ENCODE peak calls at places on chromosomes 12 and 14, in nine cellular contexts. Q, R, B, C, J, S, G, U and T are unnamed samples.

GRCh38 chr12:43884683-43885410 is 49.0 kb downstream of the TMEM117 start:
- DNase-seq in S (no peak), B (no peak), R (no peak), J (no peak), C (no peak), Q (no peak), U (peak), G (no peak), T (no peak)

GRCh38 chr12:9721394-9722092 is 11.4 kb downstream of the CLECL1 start:
- DNase-seq in S (no peak), U (no peak), G (no peak), J (peak), Q (peak), B (no peak), C (peak), R (no peak), T (no peak)

GRCh38 chr12:26092706-26093105 is 32.1 kb downstream of the BHLHE41 start:
- DNase-seq in C (no peak), B (no peak), U (no peak), J (no peak), Q (no peak), R (no peak), G (no peak), S (no peak), T (no peak)

GRCh38 chr12:101490286-101490920 is 15.3 kb downstream of the SPIC start:
- DNase-seq in C (no peak), U (peak), J (peak), R (peak), G (no peak), B (peak), Q (no peak), S (no peak), T (no peak)

GRCh38 chr14:69996197-69996596 is 117.0 kb downstream of the SMOC1 start:
- DNase-seq in S (no peak), C (no peak), J (no peak), G (no peak), U (no peak), Q (no peak), B (no peak), R (no peak), T (no peak)

GRCh38 chr14:105059035-105059916 is 6.0 kb downstream of the GPR132 start:
- DNase-seq in S (no peak), Q (no peak), R (no peak), J (no peak), C (no peak), B (peak), U (no peak), G (no peak), T (no peak)

GRCh38 chr12:116135209-116135930 is 142.1 kb downstream of the MED13L start:
- DNase-seq in J (peak), Q (no peak), S (no peak), R (no peak), G (no peak), C (peak), B (no peak), U (no peak), T (no peak)

GRCh38 chr12:41185946-41186345 is 2.2 kb upstream of the PDZRN4 start:
- DNase-seq in B (no peak), S (no peak), J (no peak), U (no peak), Q (no peak), C (no peak), R (no peak), G (no peak), T (no peak)

GRCh38 chr12:106345739-106346138 is 11.8 kb upstream of the POLR3B start:
- DNase-seq in B (no peak), U (peak), G (no peak), S (no peak), Q (no peak), R (peak), C (peak), J (peak), T (no peak)

GRCh38 chr12:131487379-131488129 is 223.3 kb upstream of the SFSWAP start:
- DNase-seq in G (no peak), R (no peak), C (no peak), B (no peak), S (no peak), U (no peak), Q (no peak), J (no peak), T (no peak)

GRCh38 chr12:52530366-52530765 is 10.2 kb upstream of the KRT5 start:
- DNase-seq in Q (no peak), U (no peak), C (no peak), B (no peak), S (no peak), G (no peak), R (no peak), J (no peak), T (no peak)

GRCh38 chr14:70515796-70516195 is 19.0 kb downstream of the ADAM20 start:
- DNase-seq in S (no peak), U (no peak), J (no peak), G (no peak), B (no peak), Q (no peak), C (no peak), R (no peak), T (no peak)

GRCh38 chr12:62400135-62400534 is 66.5 kb upstream of the MON2 start:
- DNase-seq in R (no peak), U (no peak), S (no peak), Q (no peak), B (no peak), J (no peak), C (no peak), G (no peak), T (no peak)

GRCh38 chr12:51954465-51955361 is 3.2 kb downstream of the ACVR1B start:
- DNase-seq in C (no peak), Q (no peak), R (peak), S (no peak), U (peak), G (no peak), B (no peak), J (peak), T (no peak)

GRCh38 chr14:77541905-77542304 is 43.3 kb upstream of the ISM2 start:
- DNase-seq in G (no peak), Q (no peak), R (no peak), U (no peak), B (no peak), C (no peak), J (no peak), S (no peak), T (no peak)

GRCh38 chr14:106417224-106418049 is 891.1 kb downstream of the TMEM121 start:
- DNase-seq in C (no peak), B (peak), U (no peak), G (no peak), R (peak), Q (peak), S (no peak), J (peak), T (no peak)

GRCh38 chr12:76024942-76025600 is 6.5 kb downstream of the PHLDA1 start:
- DNase-seq in G (no peak), R (no peak), S (no peak), U (no peak), C (peak), Q (no peak), B (no peak), J (no peak), T (no peak)

GRCh38 chr12:102172436-102172835 is 25.2 kb downstream of the PMCH start:
- DNase-seq in U (no peak), S (no peak), R (no peak), J (no peak), G (no peak), C (peak), Q (no peak), B (no peak), T (no peak)

GRCh38 chr12:23640754-23641153 is 308.7 kb downstream of the SOX5 start:
- DNase-seq in B (no peak), R (no peak), U (no peak), Q (no peak), J (no peak), C (no peak), G (no peak), S (no peak), T (no peak)

GRCh38 chr12:12265571-12266388 is 1.1 kb downstream of the LRP6 start:
- DNase-seq in Q (no peak), B (no peak), G (no peak), U (peak), S (no peak), R (no peak), J (no peak), C (peak), T (no peak)

GRCh38 chr12:79982371-79983062 is 47.6 kb upstream of the PPP1R12A start:
- DNase-seq in B (no peak), J (no peak), Q (no peak), C (no peak), S (no peak), R (no peak), U (no peak), G (no peak), T (no peak)

GRCh38 chr14:99271288-99271941 is 582 bp downstream of the BCL11B start:
- DNase-seq in B (no peak), C (no peak), G (peak), U (no peak), Q (no peak), S (no peak), J (no peak), R (no peak), T (no peak)

GRCh38 chr14:99272669-99273024 is 650 bp upstream of the BCL11B start:
- DNase-seq in C (no peak), S (no peak), J (no peak), U (no peak), Q (no peak), G (no peak), R (no peak), B (no peak), T (no peak)

GRCh38 chr14:99270491-99271287 is 1.3 kb downstream of the BCL11B start:
- DNase-seq in Q (no peak), C (no peak), S (no peak), G (peak), B (peak), U (no peak), R (no peak), J (no peak), T (no peak)

GRCh38 chr14:99273025-99273723 is 1.2 kb upstream of the BCL11B start:
- DNase-seq in C (peak), G (peak), Q (no peak), J (peak), B (peak), U (no peak), S (no peak), R (peak), T (no peak)

DNA sequence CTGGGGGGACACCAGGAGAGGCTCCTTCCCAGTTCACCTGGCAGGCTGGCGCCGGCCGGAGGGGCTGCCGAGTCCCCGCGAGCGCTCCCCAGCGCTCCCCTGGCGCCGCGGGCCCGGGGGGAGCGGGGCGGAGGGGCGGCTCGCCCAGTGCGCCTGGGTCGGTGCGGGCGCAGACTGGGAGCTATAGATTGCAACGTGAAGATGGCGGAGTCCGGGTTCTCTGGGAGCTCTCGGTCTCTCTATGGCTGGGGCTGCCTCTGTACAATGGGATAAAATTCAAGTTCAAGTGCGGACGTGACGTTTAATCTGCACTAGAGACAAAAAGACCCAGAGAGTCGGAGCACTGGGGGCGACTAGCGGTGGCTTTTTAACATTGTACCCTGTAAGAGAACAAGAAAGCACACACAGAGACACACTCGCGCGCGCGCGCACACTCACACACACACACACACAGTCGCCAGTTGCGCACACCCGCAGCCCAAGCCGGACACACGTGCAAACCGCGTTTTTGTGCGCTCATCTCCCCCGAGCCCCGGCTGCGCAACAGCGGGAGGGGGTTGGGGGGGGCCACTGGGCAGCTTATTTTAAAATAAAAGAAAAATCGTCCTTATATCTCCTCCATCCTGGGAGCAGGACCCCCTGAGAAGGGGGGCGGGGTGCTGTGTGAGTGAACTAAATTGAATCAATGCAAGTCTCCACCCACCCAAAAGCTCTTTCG is at the start of gene BCL11B:
- DNase-seq in Q (peak), R (peak), G (peak), C (peak), J (peak), U (peak), S (no peak), B (peak), T (no peak)
- TF ChIP-seq POLR2AphosphoS5 in Q (no peak), R (peak), G (no peak), C (no peak), J (no peak), U (peak), S (no peak), B (no peak), T (no peak)

GRCh38 chr12:108333898-108334699 is 5.0 kb downstream of the CMKLR1 start:
- DNase-seq in U (no peak), R (no peak), Q (peak), J (no peak), G (no peak), B (no peak), C (peak), S (no peak), T (no peak)

GRCh38 chr12:108340037-108340436 is 926 bp upstream of the CMKLR1 start:
- DNase-seq in G (no peak), J (no peak), B (no peak), U (no peak), R (no peak), S (no peak), C (no peak), Q (no peak), T (no peak)

GRCh38 chr12:108335349-108336119 is 3.6 kb downstream of the CMKLR1 start:
- DNase-seq in R (no peak), G (no peak), C (no peak), Q (peak), S (no peak), B (no peak), J (no peak), U (no peak), T (no peak)

GRCh38 chr12:108338915-108339657 is at the start of gene CMKLR1:
- DNase-seq in S (no peak), C (no peak), G (no peak), B (peak), R (no peak), U (no peak), Q (no peak), J (no peak), T (peak)

DNA sequence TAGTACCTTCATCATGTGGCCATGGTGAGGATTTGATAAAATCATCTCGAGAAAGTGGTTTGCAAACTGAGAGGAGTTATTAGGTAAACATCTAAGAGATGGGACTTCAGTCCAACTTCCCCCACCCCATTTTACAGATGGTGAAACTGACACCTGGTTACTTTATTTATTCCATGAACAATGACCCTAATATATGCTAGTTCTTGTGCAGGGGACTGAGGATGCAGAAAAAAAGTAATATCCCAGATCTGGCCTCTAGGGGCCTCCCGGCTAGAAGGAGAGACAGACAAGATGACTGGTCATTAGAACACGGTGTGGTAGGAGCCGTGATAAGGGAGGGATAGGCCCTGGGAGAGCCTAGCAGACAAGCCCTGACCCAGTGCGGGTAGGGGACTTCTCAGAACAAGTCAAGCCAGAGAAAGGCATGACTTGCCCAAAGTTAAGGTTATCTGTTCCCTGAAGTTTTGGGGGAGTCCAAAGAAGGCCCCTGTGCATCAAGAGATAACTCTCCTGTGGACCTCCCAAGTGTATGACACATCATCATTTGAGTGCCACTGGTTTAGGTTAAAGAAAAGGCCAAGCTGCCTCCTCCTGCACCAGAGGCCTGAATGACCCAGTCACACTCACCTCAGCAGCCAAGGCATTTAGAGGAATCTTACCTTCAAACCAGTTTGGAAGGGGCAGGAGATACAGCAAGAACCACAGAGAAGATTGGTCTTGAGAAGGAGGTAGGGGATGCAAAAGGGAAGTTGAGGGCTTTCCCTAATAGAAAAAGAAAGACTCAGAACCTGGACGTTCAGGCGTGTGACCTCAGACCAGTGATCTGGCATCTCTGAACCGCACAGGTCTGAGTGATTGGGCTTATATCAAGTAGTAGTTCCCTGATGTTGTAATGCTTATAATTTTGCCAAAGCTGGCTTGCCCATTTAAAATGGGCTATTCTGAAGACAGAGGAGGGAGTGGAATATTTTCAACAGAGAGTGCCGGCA is 1.6 kb downstream of the CMKLR1 start:
- DNase-seq in U (no peak), Q (no peak), S (no peak), C (peak), B (peak), G (no peak), J (peak), R (no peak), T (no peak)
- H3K4me3 ChIP-seq in U (no peak), Q (no peak), S (peak), C (no peak), B (no peak), G (peak), J (no peak), R (no peak), T (peak)

DNA sequence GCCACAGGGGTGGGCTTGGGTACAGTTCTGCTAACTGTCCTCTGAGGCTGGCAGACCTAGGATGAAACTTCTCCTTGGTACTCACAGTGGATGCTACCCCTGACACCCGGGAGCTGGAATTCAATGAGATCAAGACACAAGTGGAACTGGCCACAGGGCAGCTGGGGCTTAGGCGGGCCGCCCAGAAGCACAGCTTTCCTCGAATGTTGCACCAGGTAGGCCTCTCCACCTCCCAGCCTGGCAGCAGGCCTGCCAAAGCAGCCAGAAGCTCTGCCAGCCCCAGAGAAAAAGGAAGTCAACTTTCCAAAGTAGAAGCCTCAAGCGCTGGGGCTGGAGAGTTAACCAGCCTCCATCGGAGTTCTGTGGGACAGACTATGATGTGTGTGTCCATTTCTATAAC is 2.4 kb upstream of the NRL start:
- DNase-seq in R (no peak), U (no peak), B (no peak), Q (no peak), J (no peak), S (no peak), C (no peak), G (no peak), T (no peak)
- TF ChIP-seq POLR2A in R (no peak), U (no peak), B (no peak), Q (no peak), J (no peak), S (no peak), C (no peak), G (no peak), T (no peak)

GRCh38 chr14:80946187-80946586 is 4.6 kb upstream of the CEP128 start:
- DNase-seq in G (no peak), B (no peak), Q (no peak), C (no peak), J (no peak), R (no peak), U (no peak), S (no peak), T (no peak)

GRCh38 chr14:80944861-80945617 is 3.5 kb upstream of the CEP128 start:
- DNase-seq in J (no peak), C (no peak), B (no peak), G (no peak), R (no peak), S (no peak), Q (no peak), U (no peak), T (no peak)

GRCh38 chr14:80942158-80942738 is 710 bp upstream of the CEP128 start:
- DNase-seq in G (no peak), Q (no peak), B (no peak), R (no peak), U (no peak), C (peak), S (no peak), J (no peak), T (no peak)

GRCh38 chr14:80940146-80940545 is 1.4 kb downstream of the CEP128 start:
- DNase-seq in G (no peak), R (no peak), C (no peak), Q (no peak), S (no peak), J (no peak), U (no peak), B (no peak), T (no peak)

DNA sequence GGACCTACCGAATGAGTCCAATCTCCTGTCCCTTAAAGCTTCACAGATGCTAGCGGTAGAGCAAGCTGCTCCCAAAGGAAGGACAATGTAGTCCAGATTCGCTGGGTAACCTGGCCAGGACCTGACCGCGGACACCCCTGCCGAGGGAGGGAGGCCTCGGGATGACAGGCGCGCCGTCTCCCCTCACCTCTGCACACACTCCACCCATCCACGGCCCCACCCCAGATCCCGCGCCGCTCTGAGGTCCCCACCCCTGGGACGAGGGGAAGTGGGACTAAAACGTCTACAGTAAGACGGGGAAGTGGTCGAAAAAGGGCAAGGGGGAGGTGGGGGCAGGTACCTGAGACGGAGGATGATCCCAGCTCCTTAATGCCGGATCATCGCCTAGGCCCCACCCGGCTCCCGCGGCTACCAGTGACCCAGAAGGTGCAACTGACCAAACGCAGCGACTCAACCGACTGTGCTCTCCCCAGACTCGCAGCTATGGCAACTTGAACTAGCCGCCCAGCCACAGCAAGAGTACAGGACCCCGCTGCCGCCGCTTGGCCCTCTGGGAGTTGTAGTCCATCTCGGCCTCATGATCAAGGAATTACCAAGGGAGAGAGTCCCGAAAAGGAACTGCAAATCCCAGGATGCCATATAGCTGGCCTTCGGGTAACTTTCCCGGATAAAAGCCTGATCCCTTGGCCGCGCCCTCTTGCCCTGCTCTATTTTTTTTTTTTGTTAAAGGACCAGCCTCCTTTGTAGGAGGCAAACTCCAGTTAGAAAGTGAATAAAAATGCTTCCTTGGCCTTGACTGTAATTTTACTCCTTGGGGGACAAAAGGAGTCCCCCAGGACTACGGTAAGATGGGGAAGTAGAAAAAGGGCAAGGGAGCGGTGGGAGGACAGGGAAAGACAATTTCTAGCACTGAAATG is at the start of gene CEP128:
- DNase-seq in C (peak), J (peak), R (peak), B (peak), U (peak), G (peak), S (peak), Q (peak), T (peak)
- TF ChIP-seq POLR2AphosphoS5 in C (peak), J (peak), R (peak), B (peak), U (peak), G (no peak), S (no peak), Q (peak), T (peak)